ENCODE peak calls at places on chromosome 22, in nine cellular contexts. U, I, X, L, D, N, P, M and H are unnamed samples.

GRCh38 chr22:38706101-38706884 is 549 bp downstream of the GTPBP1 start:
- DNase-seq in U (peak), I (peak), X (no peak), L (peak), D (peak), N (no peak), P (no peak), M (peak), H (peak)

GRCh38 chr22:44523981-44524759 is 26.1 kb upstream of the RTL6 start:
- DNase-seq in U (peak), I (peak), X (no peak), L (no peak), D (peak), N (no peak), P (no peak), M (no peak), H (peak)

GRCh38 chr22:26056455-26056854 is 112.8 kb upstream of the SEZ6L start:
- DNase-seq in U (no peak), I (no peak), X (no peak), L (no peak), D (no peak), N (no peak), P (no peak), M (no peak), H (no peak)

GRCh38 chr22:39223091-39223710 is 21.6 kb downstream of the PDGFB start:
- DNase-seq in U (no peak), I (no peak), X (no peak), L (peak), D (no peak), N (no peak), P (no peak), M (no peak), H (no peak)

GRCh38 chr22:49017769-49018330 is 809.8 kb downstream of the BRD1 start:
- DNase-seq in U (peak), I (peak), X (no peak), L (no peak), D (no peak), N (no peak), P (no peak), M (no peak), H (no peak)

GRCh38 chr22:32819120-32819519 is 17.6 kb downstream of the TIMP3 start:
- DNase-seq in U (no peak), I (no peak), X (no peak), L (no peak), D (no peak), N (no peak), P (no peak), M (no peak), H (no peak)

GRCh38 chr22:37518509-37519267 is 527 bp downstream of the CARD10 start:
- DNase-seq in U (no peak), I (no peak), X (no peak), L (no peak), D (peak), N (no peak), P (no peak), M (no peak), H (no peak)

GRCh38 chr22:20388200-20388599 is 5.8 kb upstream of the ZNF74 start:
- DNase-seq in U (no peak), I (peak), X (no peak), L (no peak), D (no peak), N (no peak), P (no peak), M (no peak), H (no peak)

GRCh38 chr22:21443735-21444421 is 23.3 kb upstream of the TMEM191C start:
- DNase-seq in U (peak), I (no peak), X (no peak), L (no peak), D (no peak), N (no peak), P (no peak), M (no peak), H (peak)